ENCODE peak calls at places on chromosomes 3 and 15, in nine cellular contexts. One of them, this sample, is unnamed.

GRCh38 chr3:115790759-115791158 is 167.4 kb downstream of the GAP43 start:
- DNase-seq in HFFc6: peak; percentile 93
- DNase-seq in GM13976: no peak
- DNase-seq in neural progenitor cell: no peak
- DNase-seq in AG04450: peak; percentile 83
- DNase-seq in choroid plexus epithelial cell: peak; percentile 97
- DNase-seq in AG10803: peak; percentile 92
- DNase-seq in PC-3: peak; percentile 98
- DNase-seq in AG09309: peak; percentile 80
- DNase-seq in this sample: peak; percentile 28

GRCh38 chr3:42996633-42997075 is 17.5 kb downstream of the GASK1A start:
- DNase-seq in HFFc6: no peak
- DNase-seq in GM13976: no peak
- DNase-seq in neural progenitor cell: no peak
- DNase-seq in AG04450: no peak
- DNase-seq in choroid plexus epithelial cell: no peak
- DNase-seq in AG10803: no peak
- DNase-seq in PC-3: no peak
- DNase-seq in AG09309: no peak
- DNase-seq in this sample: no peak

GRCh38 chr3:47259114-47259513 is 23.5 kb downstream of the KIF9 start:
- DNase-seq in HFFc6: no peak
- DNase-seq in GM13976: no peak
- DNase-seq in neural progenitor cell: no peak
- DNase-seq in AG04450: no peak
- DNase-seq in choroid plexus epithelial cell: no peak
- DNase-seq in AG10803: no peak
- DNase-seq in PC-3: no peak
- DNase-seq in AG09309: no peak
- DNase-seq in this sample: no peak

GRCh38 chr15:68586274-68586961 is 7.6 kb downstream of the CORO2B start:
- DNase-seq in HFFc6: peak; percentile 82
- DNase-seq in GM13976: no peak
- DNase-seq in neural progenitor cell: no peak
- DNase-seq in AG04450: no peak
- DNase-seq in choroid plexus epithelial cell: peak; percentile 74
- DNase-seq in AG10803: peak; percentile 64
- DNase-seq in PC-3: peak; percentile 90
- DNase-seq in AG09309: peak; percentile 68
- DNase-seq in this sample: no peak

GRCh38 chr3:4220050-4220449 is 83.1 kb upstream of the SETMAR start:
- DNase-seq in HFFc6: no peak
- DNase-seq in GM13976: no peak
- DNase-seq in neural progenitor cell: no peak
- DNase-seq in AG04450: no peak
- DNase-seq in choroid plexus epithelial cell: no peak
- DNase-seq in AG10803: no peak
- DNase-seq in PC-3: no peak
- DNase-seq in AG09309: no peak
- DNase-seq in this sample: no peak

GRCh38 chr3:56823984-56824703 is 22.4 kb upstream of the ARHGEF3 start:
- DNase-seq in HFFc6: no peak
- DNase-seq in GM13976: no peak
- DNase-seq in neural progenitor cell: no peak
- DNase-seq in AG04450: no peak
- DNase-seq in choroid plexus epithelial cell: no peak
- DNase-seq in AG10803: no peak
- DNase-seq in PC-3: no peak
- DNase-seq in AG09309: no peak
- DNase-seq in this sample: no peak

GRCh38 chr3:176951144-176951543 is 246.1 kb downstream of the TBL1XR1 start:
- DNase-seq in HFFc6: no peak
- DNase-seq in GM13976: no peak
- DNase-seq in neural progenitor cell: no peak
- DNase-seq in AG04450: no peak
- DNase-seq in choroid plexus epithelial cell: no peak
- DNase-seq in AG10803: no peak
- DNase-seq in PC-3: peak; percentile 28
- DNase-seq in AG09309: no peak
- DNase-seq in this sample: no peak

GRCh38 chr3:21062724-21063436 is 688.1 kb downstream of the ZNF385D start:
- DNase-seq in HFFc6: no peak
- DNase-seq in GM13976: no peak
- DNase-seq in neural progenitor cell: no peak
- DNase-seq in AG04450: no peak
- DNase-seq in choroid plexus epithelial cell: no peak
- DNase-seq in AG10803: peak; percentile 55
- DNase-seq in PC-3: no peak
- DNase-seq in AG09309: peak; percentile 28
- DNase-seq in this sample: no peak

GRCh38 chr15:73982251-73982962 is 9.7 kb downstream of the STOML1 start:
- DNase-seq in HFFc6: peak; percentile 86
- DNase-seq in GM13976: no peak
- DNase-seq in neural progenitor cell: no peak
- DNase-seq in AG04450: peak; percentile 58
- DNase-seq in choroid plexus epithelial cell: peak; percentile 91
- DNase-seq in AG10803: peak; percentile 96
- DNase-seq in PC-3: peak; percentile 82
- DNase-seq in AG09309: peak; percentile 73
- DNase-seq in this sample: no peak

GRCh38 chr3:194389269-194389668 is 9.8 kb downstream of the GP5 start:
- DNase-seq in HFFc6: no peak
- DNase-seq in GM13976: no peak
- DNase-seq in neural progenitor cell: no peak
- DNase-seq in AG04450: no peak
- DNase-seq in choroid plexus epithelial cell: no peak
- DNase-seq in AG10803: no peak
- DNase-seq in PC-3: no peak
- DNase-seq in AG09309: no peak
- DNase-seq in this sample: no peak

GRCh38 chr3:126356373-126357298 is 572 bp downstream of the KLF15 start:
- DNase-seq in HFFc6: no peak
- DNase-seq in GM13976: no peak
- DNase-seq in neural progenitor cell: peak; percentile 72
- DNase-seq in AG04450: no peak
- DNase-seq in choroid plexus epithelial cell: peak; percentile 23
- DNase-seq in AG10803: no peak
- DNase-seq in PC-3: no peak
- DNase-seq in AG09309: no peak
- DNase-seq in this sample: peak; percentile 56

GRCh38 chr3:158802399-158803023 is 657 bp downstream of the MFSD1 start:
- DNase-seq in HFFc6: no peak
- DNase-seq in GM13976: no peak
- DNase-seq in neural progenitor cell: no peak
- DNase-seq in AG04450: no peak
- DNase-seq in choroid plexus epithelial cell: no peak
- DNase-seq in AG10803: peak; percentile 40
- DNase-seq in PC-3: no peak
- DNase-seq in AG09309: no peak
- DNase-seq in this sample: peak; percentile 35

GRCh38 chr3:16140894-16141285 is 33.6 kb upstream of the GALNT15 start:
- DNase-seq in HFFc6: no peak
- DNase-seq in GM13976: no peak
- DNase-seq in neural progenitor cell: no peak
- DNase-seq in AG04450: no peak
- DNase-seq in choroid plexus epithelial cell: no peak
- DNase-seq in AG10803: no peak
- DNase-seq in PC-3: no peak
- DNase-seq in AG09309: no peak
- DNase-seq in this sample: no peak

GRCh38 chr3:129343643-129344360 is 65.1 kb downstream of the HMCES start:
- DNase-seq in HFFc6: no peak
- DNase-seq in GM13976: peak; percentile 76
- DNase-seq in neural progenitor cell: peak; percentile 77
- DNase-seq in AG04450: no peak
- DNase-seq in choroid plexus epithelial cell: peak; percentile 33
- DNase-seq in AG10803: peak; percentile 14
- DNase-seq in PC-3: no peak
- DNase-seq in AG09309: no peak
- DNase-seq in this sample: peak; percentile 57

DNA sequence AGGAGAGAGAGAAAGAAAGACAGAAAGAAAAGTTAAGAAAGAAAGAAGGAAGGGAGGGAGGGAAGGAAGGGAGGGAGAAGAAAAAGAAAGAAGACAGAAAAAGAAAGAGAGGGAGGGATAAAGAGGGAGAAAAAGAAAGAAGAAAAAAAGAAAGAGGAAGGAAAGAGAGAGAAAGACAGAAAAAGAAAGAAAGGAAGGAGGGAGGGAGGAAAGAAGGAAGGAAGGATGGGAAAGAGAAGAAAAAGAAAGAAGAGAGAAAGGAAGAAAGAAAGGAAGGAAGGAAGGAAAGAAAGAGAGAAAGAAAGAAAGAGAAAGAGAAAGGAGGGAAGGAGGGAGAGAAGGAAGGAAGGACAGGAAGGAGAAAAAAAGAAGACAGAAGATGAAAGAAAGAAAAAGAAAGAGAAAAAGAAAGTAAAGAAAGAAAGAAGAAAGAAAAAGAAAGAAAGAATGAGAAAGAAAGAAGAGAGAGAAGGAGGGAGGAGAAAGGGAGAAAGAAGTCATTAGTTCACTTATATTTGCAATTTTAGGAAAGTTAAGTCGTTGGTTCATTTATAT is 567.2 kb upstream of the CBLB start:
- DNase-seq in HFFc6: no peak
- DNase-seq in GM13976: no peak
- DNase-seq in neural progenitor cell: no peak
- DNase-seq in AG04450: no peak
- DNase-seq in choroid plexus epithelial cell: no peak
- DNase-seq in AG10803: no peak
- DNase-seq in PC-3: no peak
- DNase-seq in AG09309: no peak
- DNase-seq in this sample: no peak
- TF ChIP-seq CTCF in HFFc6: no peak
- TF ChIP-seq CTCF in GM13976: no peak
- TF ChIP-seq CTCF in neural progenitor cell: no peak
- TF ChIP-seq CTCF in AG04450: no peak
- TF ChIP-seq CTCF in choroid plexus epithelial cell: no peak
- TF ChIP-seq CTCF in AG10803: no peak
- TF ChIP-seq CTCF in PC-3: no peak
- TF ChIP-seq CTCF in AG09309: no peak
- TF ChIP-seq CTCF in this sample: no peak

DNA sequence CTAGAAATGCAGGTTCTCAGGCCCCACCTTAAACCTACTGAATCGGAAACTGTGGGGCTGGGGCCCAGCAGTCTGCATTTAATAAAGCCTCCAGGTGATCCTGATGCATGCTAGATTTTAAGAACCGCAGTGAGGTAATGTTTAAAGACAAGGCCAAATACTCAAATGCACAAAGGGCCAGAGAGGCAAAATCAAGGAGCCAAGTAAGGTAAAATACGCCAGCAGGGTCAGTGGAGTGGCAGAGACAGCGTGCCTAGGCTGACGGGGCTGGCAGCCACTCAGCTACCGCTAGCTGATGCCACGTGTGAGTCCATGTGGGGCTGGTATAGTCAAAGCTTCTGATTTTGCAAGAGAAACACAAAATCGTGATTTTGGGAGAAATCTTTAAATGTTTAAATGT is 136.4 kb upstream of the RAD18 start:
- DNase-seq in HFFc6: no peak
- DNase-seq in GM13976: no peak
- DNase-seq in neural progenitor cell: no peak
- DNase-seq in AG04450: no peak
- DNase-seq in choroid plexus epithelial cell: no peak
- DNase-seq in AG10803: no peak
- DNase-seq in PC-3: no peak
- DNase-seq in AG09309: no peak
- DNase-seq in this sample: no peak
- TF ChIP-seq CTCF in HFFc6: no peak
- TF ChIP-seq CTCF in GM13976: no peak
- TF ChIP-seq CTCF in neural progenitor cell: no peak
- TF ChIP-seq CTCF in AG04450: no peak
- TF ChIP-seq CTCF in choroid plexus epithelial cell: no peak
- TF ChIP-seq CTCF in AG10803: no peak
- TF ChIP-seq CTCF in PC-3: no peak
- TF ChIP-seq CTCF in AG09309: no peak
- TF ChIP-seq CTCF in this sample: no peak

GRCh38 chr3:37544105-37544504 is 317.6 kb upstream of the CTDSPL start:
- DNase-seq in HFFc6: no peak
- DNase-seq in GM13976: no peak
- DNase-seq in neural progenitor cell: no peak
- DNase-seq in AG04450: no peak
- DNase-seq in choroid plexus epithelial cell: no peak
- DNase-seq in AG10803: no peak
- DNase-seq in PC-3: no peak
- DNase-seq in AG09309: no peak
- DNase-seq in this sample: no peak

GRCh38 chr3:37543692-37544091 is 318.0 kb upstream of the CTDSPL start:
- DNase-seq in HFFc6: no peak
- DNase-seq in GM13976: no peak
- DNase-seq in neural progenitor cell: peak; percentile 60
- DNase-seq in AG04450: no peak
- DNase-seq in choroid plexus epithelial cell: no peak
- DNase-seq in AG10803: no peak
- DNase-seq in PC-3: no peak
- DNase-seq in AG09309: no peak
- DNase-seq in this sample: no peak

GRCh38 chr3:37545479-37545878 is 316.2 kb upstream of the CTDSPL start:
- DNase-seq in HFFc6: no peak
- DNase-seq in GM13976: no peak
- DNase-seq in neural progenitor cell: no peak
- DNase-seq in AG04450: no peak
- DNase-seq in choroid plexus epithelial cell: no peak
- DNase-seq in AG10803: no peak
- DNase-seq in PC-3: no peak
- DNase-seq in AG09309: no peak
- DNase-seq in this sample: no peak

GRCh38 chr3:37544869-37545352 is 316.8 kb upstream of the CTDSPL start:
- DNase-seq in HFFc6: no peak
- DNase-seq in GM13976: no peak
- DNase-seq in neural progenitor cell: no peak
- DNase-seq in AG04450: no peak
- DNase-seq in choroid plexus epithelial cell: no peak
- DNase-seq in AG10803: no peak
- DNase-seq in PC-3: no peak
- DNase-seq in AG09309: no peak
- DNase-seq in this sample: no peak

GRCh38 chr3:37546876-37547275 is 314.8 kb upstream of the CTDSPL start:
- DNase-seq in HFFc6: peak; percentile 46
- DNase-seq in GM13976: peak; percentile 51
- DNase-seq in neural progenitor cell: peak; percentile 58
- DNase-seq in AG04450: no peak
- DNase-seq in choroid plexus epithelial cell: peak; percentile 14
- DNase-seq in AG10803: peak; percentile 43
- DNase-seq in PC-3: peak; percentile 37
- DNase-seq in AG09309: no peak
- DNase-seq in this sample: peak; percentile 56
- TF ChIP-seq CTCF in HFFc6: no peak
- TF ChIP-seq CTCF in GM13976: no peak
- TF ChIP-seq CTCF in neural progenitor cell: peak; percentile 37
- TF ChIP-seq CTCF in AG04450: no peak
- TF ChIP-seq CTCF in choroid plexus epithelial cell: peak; percentile 5
- TF ChIP-seq CTCF in AG10803: peak; percentile 33
- TF ChIP-seq CTCF in PC-3: peak; percentile 45
- TF ChIP-seq CTCF in AG09309: peak; percentile 16
- TF ChIP-seq CTCF in this sample: peak; percentile 21

GRCh38 chr3:195753609-195754008 is 32.8 kb downstream of the MUC20 start:
- DNase-seq in HFFc6: no peak
- DNase-seq in GM13976: no peak
- DNase-seq in neural progenitor cell: no peak
- DNase-seq in AG04450: no peak
- DNase-seq in choroid plexus epithelial cell: no peak
- DNase-seq in AG10803: no peak
- DNase-seq in PC-3: no peak
- DNase-seq in AG09309: no peak
- DNase-seq in this sample: peak; percentile 22
- TF ChIP-seq CTCF in HFFc6: no peak
- TF ChIP-seq CTCF in GM13976: no peak
- TF ChIP-seq CTCF in neural progenitor cell: no peak
- TF ChIP-seq CTCF in AG04450: no peak
- TF ChIP-seq CTCF in choroid plexus epithelial cell: no peak
- TF ChIP-seq CTCF in AG10803: no peak
- TF ChIP-seq CTCF in PC-3: no peak
- TF ChIP-seq CTCF in AG09309: no peak
- TF ChIP-seq CTCF in this sample: no peak